ENCODE peak calls at places on chromosomes 7 and 10, in four cellular contexts. U is A549, G is GM12878, F is HepG2. W is an unnamed sample.

GRCh38 chr7:95596183-95597135 is at the start of gene PDK4:
- DNase-seq in U (peak), G (no peak), F (no peak), W (no peak)

GRCh38 chr10:63554666-63555065 is 33.5 kb downstream of the REEP3 start:
- DNase-seq in U (peak), G (peak), F (no peak), W (no peak)

GRCh38 chr10:104351919-104352318 is 1.7 kb upstream of the CFAP58 start:
- DNase-seq in U (no peak), G (no peak), F (no peak), W (no peak)

GRCh38 chr10:65358565-65358964 is 1567.3 kb upstream of the LRRTM3 start:
- DNase-seq in U (no peak), G (no peak), F (peak), W (no peak)

GRCh38 chr7:158025651-158026600 is 561.7 kb downstream of the PTPRN2 start:
- DNase-seq in U (no peak), G (no peak), F (no peak), W (no peak)

GRCh38 chr10:11145498-11145855 is 127.8 kb downstream of the CELF2 start:
- DNase-seq in U (no peak), G (no peak), F (no peak), W (peak)

GRCh38 chr7:2631924-2632716 is at the start of gene TTYH3:
- DNase-seq in U (peak), G (no peak), F (no peak), W (no peak)

GRCh38 chr10:6399879-6400278 is 180.2 kb downstream of the PRKCQ start:
- DNase-seq in U (no peak), G (no peak), F (no peak), W (no peak)

GRCh38 chr7:90180011-90180585 is 25.8 kb downstream of the STEAP1 start:
- DNase-seq in U (no peak), G (peak), F (peak), W (no peak)

GRCh38 chr10:103145860-103146466 is 47.1 kb downstream of the NT5C2 start:
- DNase-seq in U (no peak), G (no peak), F (peak), W (peak)

GRCh38 chr7:47100815-47101435 is 481.0 kb downstream of the TNS3 start:
- DNase-seq in U (peak), G (no peak), F (peak), W (peak)

GRCh38 chr10:132951926-132952325 is 9.6 kb upstream of the CFAP46 start:
- DNase-seq in U (no peak), G (no peak), F (no peak), W (no peak)

GRCh38 chr7:264541-265191 is 25.3 kb upstream of the FOXL3 start:
- DNase-seq in U (no peak), G (no peak), F (no peak), W (no peak)
- TF ChIP-seq CHD4 in U (no peak), G (no peak), F (no peak), W (no peak)

GRCh38 chr7:110759069-110759468 is 331.9 kb upstream of the LRRN3 start:
- DNase-seq in U (no peak), G (no peak), F (no peak), W (no peak)

GRCh38 chr7:110760341-110760740 is 330.6 kb upstream of the LRRN3 start:
- DNase-seq in U (no peak), G (no peak), F (no peak), W (no peak)

GRCh38 chr7:110766874-110767273 is 324.1 kb upstream of the LRRN3 start:
- DNase-seq in U (no peak), G (no peak), F (no peak), W (no peak)

GRCh38 chr7:110764852-110765251 is 326.1 kb upstream of the LRRN3 start:
- DNase-seq in U (no peak), G (no peak), F (no peak), W (no peak)

GRCh38 chr7:110762514-110762913 is 328.4 kb upstream of the LRRN3 start:
- DNase-seq in U (no peak), G (no peak), F (no peak), W (no peak)
- TF ChIP-seq CHD4 in U (no peak), G (no peak), F (no peak), W (no peak)

DNA sequence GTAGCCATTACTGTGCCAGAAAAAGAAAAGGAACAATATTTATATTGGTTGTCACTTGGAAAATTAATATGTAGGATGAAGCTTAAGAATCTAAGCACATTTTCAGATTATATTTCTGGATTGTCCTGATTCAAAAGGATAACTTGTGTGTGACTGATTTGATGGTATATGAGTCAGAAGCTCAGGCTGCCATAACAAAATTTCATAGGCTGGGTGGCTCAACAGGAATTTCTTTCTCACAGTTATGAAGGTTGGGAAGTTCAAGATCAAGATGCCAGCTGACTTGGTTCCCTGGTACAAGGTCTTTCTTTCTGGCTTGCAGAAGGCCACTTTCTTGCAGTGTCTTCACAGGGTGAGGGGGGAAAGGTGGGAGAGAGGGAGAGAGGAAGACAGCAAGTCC is 108.5 kb downstream of the ST7 start:
- DNase-seq in U (no peak), G (no peak), F (no peak), W (no peak)
- TF ChIP-seq CHD4 in U (no peak), G (no peak), F (no peak), W (no peak)

GRCh38 chr10:5092375-5092774 is 1.8 kb upstream of the AKR1C3 start:
- DNase-seq in U (no peak), G (no peak), F (no peak), W (no peak)

GRCh38 chr10:5095687-5096086 is 1.5 kb downstream of the AKR1C3 start:
- DNase-seq in U (no peak), G (no peak), F (peak), W (no peak)

GRCh38 chr10:5092848-5093790 is 1.1 kb upstream of the AKR1C3 start:
- DNase-seq in U (no peak), G (no peak), F (no peak), W (no peak)

GRCh38 chr10:5096108-5096507 is 1.9 kb downstream of the AKR1C3 start:
- DNase-seq in U (no peak), G (no peak), F (no peak), W (no peak)

DNA sequence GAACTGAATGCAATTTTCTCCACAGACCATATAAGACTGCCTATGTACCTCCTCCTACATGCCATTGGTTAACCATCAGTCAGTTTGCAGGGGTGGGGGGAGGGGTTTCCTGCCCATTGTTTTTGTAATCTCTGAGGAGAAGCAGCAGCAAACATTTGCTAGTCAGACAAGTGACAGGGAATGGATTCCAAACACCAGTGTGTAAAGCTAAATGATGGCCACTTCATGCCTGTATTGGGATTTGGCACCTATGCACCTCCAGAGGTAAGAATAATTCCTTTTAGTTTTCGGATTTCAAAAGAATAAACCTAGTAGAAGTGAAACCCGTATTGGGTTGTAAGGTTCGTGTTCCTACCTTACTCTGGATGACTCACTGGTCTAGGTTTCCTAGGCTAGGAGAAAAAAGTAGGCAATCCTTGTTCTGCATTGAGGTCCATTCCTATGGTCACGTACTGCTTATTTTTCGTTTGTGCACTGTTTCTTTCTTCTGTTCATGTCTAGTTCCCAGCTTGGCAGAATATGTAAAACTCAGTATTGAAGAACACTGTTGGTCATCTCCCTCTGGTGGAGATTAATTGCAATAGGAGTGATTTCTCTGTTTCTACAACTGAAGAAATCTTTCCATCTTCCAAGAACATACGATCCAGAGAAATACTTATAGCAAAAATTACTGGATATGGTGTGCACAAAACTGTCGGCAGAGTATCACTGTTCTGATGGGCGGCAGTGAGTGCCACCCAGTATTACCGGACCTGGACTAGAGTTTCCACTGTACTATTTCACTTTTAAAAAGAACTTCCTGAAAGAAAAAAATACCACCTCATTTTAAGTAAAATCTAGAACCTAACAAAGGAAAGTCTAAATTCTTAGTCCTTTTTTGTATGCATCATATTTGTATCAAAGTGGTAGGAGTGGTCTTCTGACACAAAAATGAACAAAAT is at the start of gene AKR1C3:
- DNase-seq in U (peak), G (no peak), F (peak), W (peak)
- TF ChIP-seq CHD4 in U (no peak), G (no peak), F (no peak), W (no peak)

GRCh38 chr10:110530131-110530831 is 32.6 kb downstream of the DUSP5 start:
- DNase-seq in U (peak), G (no peak), F (peak), W (no peak)
- TF ChIP-seq CHD4 in U (no peak), G (no peak), F (no peak), W (no peak)